ENCODE peak calls at places on chromosomes 2 and 18, in seven cellular contexts. One of them, this sample, is unnamed.
A peak's percentile ranks its signal among the peaks of the same experiment; 100 is the strongest.

GRCh38 chr2:239826786-239827510 is 198.2 kb downstream of the NDUFA10 start:
- DNase-seq in cardiac muscle cell: no peak
- DNase-seq in esophagus squamous epithelium: no peak
- DNase-seq in thyroid gland: peak; percentile 28
- DNase-seq in upper lobe of left lung: no peak
- DNase-seq in right cardiac atrium: no peak
- DNase-seq in CD8-positive, alpha-beta memory T cell: no peak
- DNase-seq in this sample: no peak

GRCh38 chr2:101016-101415 is 54.7 kb upstream of the FAM110C start:
- DNase-seq in cardiac muscle cell: no peak
- DNase-seq in esophagus squamous epithelium: no peak
- DNase-seq in thyroid gland: no peak
- DNase-seq in upper lobe of left lung: peak; percentile 68
- DNase-seq in right cardiac atrium: no peak
- DNase-seq in CD8-positive, alpha-beta memory T cell: no peak
- DNase-seq in this sample: no peak

GRCh38 chr2:168348076-168348475 is 100.7 kb upstream of the STK39 start:
- DNase-seq in cardiac muscle cell: peak; percentile 70
- DNase-seq in esophagus squamous epithelium: no peak
- DNase-seq in thyroid gland: peak; percentile 31
- DNase-seq in upper lobe of left lung: no peak
- DNase-seq in right cardiac atrium: no peak
- DNase-seq in CD8-positive, alpha-beta memory T cell: no peak
- DNase-seq in this sample: no peak

GRCh38 chr2:153940511-153940910 is 68.8 kb downstream of the GALNT13 start:
- DNase-seq in cardiac muscle cell: peak; percentile 41
- DNase-seq in esophagus squamous epithelium: no peak
- DNase-seq in thyroid gland: no peak
- DNase-seq in upper lobe of left lung: no peak
- DNase-seq in right cardiac atrium: no peak
- DNase-seq in CD8-positive, alpha-beta memory T cell: no peak
- DNase-seq in this sample: no peak

GRCh38 chr2:161352718-161353117 is 44.5 kb downstream of the PSMD14 start:
- DNase-seq in cardiac muscle cell: peak; percentile 18
- DNase-seq in esophagus squamous epithelium: no peak
- DNase-seq in thyroid gland: no peak
- DNase-seq in upper lobe of left lung: no peak
- DNase-seq in right cardiac atrium: no peak
- DNase-seq in CD8-positive, alpha-beta memory T cell: no peak
- DNase-seq in this sample: no peak

GRCh38 chr2:69012310-69013122 is 463 bp upstream of the ANTXR1 start:
- DNase-seq in cardiac muscle cell: peak; percentile 75
- DNase-seq in esophagus squamous epithelium: no peak
- DNase-seq in thyroid gland: peak; percentile 75
- DNase-seq in upper lobe of left lung: peak; percentile 88
- DNase-seq in right cardiac atrium: peak; percentile 61
- DNase-seq in CD8-positive, alpha-beta memory T cell: peak; percentile 11
- DNase-seq in this sample: peak; percentile 17

GRCh38 chr2:74290466-74291216 is 52.6 kb downstream of the SLC4A5 start:
- DNase-seq in cardiac muscle cell: peak; percentile 74
- DNase-seq in esophagus squamous epithelium: no peak
- DNase-seq in thyroid gland: peak; percentile 84
- DNase-seq in upper lobe of left lung: no peak
- DNase-seq in right cardiac atrium: no peak
- DNase-seq in CD8-positive, alpha-beta memory T cell: no peak
- DNase-seq in this sample: peak; percentile 27

GRCh38 chr2:145654746-145655145 is 1134.8 kb upstream of the ZEB2 start:
- DNase-seq in cardiac muscle cell: no peak
- DNase-seq in esophagus squamous epithelium: no peak
- DNase-seq in thyroid gland: no peak
- DNase-seq in upper lobe of left lung: no peak
- DNase-seq in right cardiac atrium: no peak
- DNase-seq in CD8-positive, alpha-beta memory T cell: no peak
- DNase-seq in this sample: no peak

GRCh38 chr2:38581193-38582147 is 21.3 kb downstream of the HNRNPLL start:
- DNase-seq in cardiac muscle cell: peak; percentile 85
- DNase-seq in esophagus squamous epithelium: peak; percentile 0
- DNase-seq in thyroid gland: peak; percentile 55
- DNase-seq in upper lobe of left lung: no peak
- DNase-seq in right cardiac atrium: no peak
- DNase-seq in CD8-positive, alpha-beta memory T cell: no peak
- DNase-seq in this sample: no peak

GRCh38 chr2:29767606-29768335 is 153.6 kb downstream of the ALK start:
- DNase-seq in cardiac muscle cell: no peak
- DNase-seq in esophagus squamous epithelium: no peak
- DNase-seq in thyroid gland: no peak
- DNase-seq in upper lobe of left lung: no peak
- DNase-seq in right cardiac atrium: no peak
- DNase-seq in CD8-positive, alpha-beta memory T cell: no peak
- DNase-seq in this sample: no peak

GRCh38 chr2:225781145-225781544 is 381.6 kb downstream of the NYAP2 start:
- DNase-seq in cardiac muscle cell: no peak
- DNase-seq in esophagus squamous epithelium: no peak
- DNase-seq in thyroid gland: no peak
- DNase-seq in upper lobe of left lung: no peak
- DNase-seq in right cardiac atrium: no peak
- DNase-seq in CD8-positive, alpha-beta memory T cell: no peak
- DNase-seq in this sample: no peak

GRCh38 chr18:9507565-9508088 is 32.3 kb downstream of the RALBP1 start:
- DNase-seq in cardiac muscle cell: no peak
- DNase-seq in esophagus squamous epithelium: no peak
- DNase-seq in thyroid gland: no peak
- DNase-seq in upper lobe of left lung: no peak
- DNase-seq in right cardiac atrium: no peak
- DNase-seq in CD8-positive, alpha-beta memory T cell: no peak
- DNase-seq in this sample: no peak

GRCh38 chr2:143758629-143759330 is 629.6 kb downstream of the ARHGAP15 start:
- DNase-seq in cardiac muscle cell: no peak
- DNase-seq in esophagus squamous epithelium: no peak
- DNase-seq in thyroid gland: no peak
- DNase-seq in upper lobe of left lung: no peak
- DNase-seq in right cardiac atrium: no peak
- DNase-seq in CD8-positive, alpha-beta memory T cell: no peak
- DNase-seq in this sample: no peak

GRCh38 chr2:108571262-108571661 is 37.0 kb downstream of the LIMS1 start:
- DNase-seq in cardiac muscle cell: no peak
- DNase-seq in esophagus squamous epithelium: no peak
- DNase-seq in thyroid gland: no peak
- DNase-seq in upper lobe of left lung: no peak
- DNase-seq in right cardiac atrium: no peak
- DNase-seq in CD8-positive, alpha-beta memory T cell: no peak
- DNase-seq in this sample: no peak

DNA sequence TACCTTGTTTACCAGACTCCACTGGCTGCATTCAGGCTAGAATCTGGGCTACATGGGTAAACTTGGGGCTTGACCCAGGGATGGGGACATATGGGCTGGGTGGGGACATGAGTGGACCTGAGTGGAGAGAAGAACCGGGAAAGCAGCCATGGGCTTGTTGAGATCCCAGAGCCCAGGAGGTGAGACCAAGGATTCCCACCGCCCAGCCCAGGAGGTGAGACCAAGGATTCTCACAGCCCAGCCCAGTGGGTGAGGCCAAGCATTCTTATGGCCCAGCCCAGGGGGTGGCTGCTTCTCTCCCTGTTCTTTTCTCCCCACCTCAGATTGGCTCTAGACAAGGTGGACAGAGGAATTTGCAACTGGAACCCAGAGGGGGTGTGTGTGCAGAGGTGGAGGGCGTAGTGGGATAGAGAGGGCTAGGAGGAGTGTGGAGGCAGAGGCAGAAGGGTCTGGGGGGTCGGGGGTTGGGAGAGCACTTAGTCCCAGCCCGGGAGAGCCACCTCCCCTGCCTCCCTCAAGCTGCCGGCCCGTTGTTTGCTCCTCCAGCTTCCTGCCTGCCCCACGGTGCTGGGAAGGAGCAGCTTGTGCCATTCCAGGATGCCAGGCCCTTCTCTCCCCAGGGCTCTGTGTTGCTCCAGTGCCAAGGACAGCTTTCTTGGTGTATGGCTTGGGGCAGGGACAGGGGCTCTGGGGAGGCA is 25.6 kb downstream of the GLI2 start:
- DNase-seq in cardiac muscle cell: no peak
- DNase-seq in esophagus squamous epithelium: no peak
- DNase-seq in thyroid gland: no peak
- DNase-seq in upper lobe of left lung: no peak
- DNase-seq in right cardiac atrium: peak; percentile 10
- DNase-seq in CD8-positive, alpha-beta memory T cell: no peak
- DNase-seq in this sample: no peak
- H3K4me1 ChIP-seq in cardiac muscle cell: peaks cover 33% of the 10 kb centered on the region
- H3K4me1 ChIP-seq in esophagus squamous epithelium: peaks cover 4% of the 10 kb centered on the region
- H3K4me1 ChIP-seq in thyroid gland: no peaks in the 10 kb centered on the region
- H3K4me1 ChIP-seq in upper lobe of left lung: peaks cover 9% of the 10 kb centered on the region
- H3K4me1 ChIP-seq in right cardiac atrium: peaks cover 9% of the 10 kb centered on the region
- H3K4me1 ChIP-seq in CD8-positive, alpha-beta memory T cell: no peaks in the 10 kb centered on the region
- H3K4me1 ChIP-seq in this sample: no peaks in the 10 kb centered on the region

GRCh38 chr2:218904176-218904575 is 23.5 kb downstream of the WNT10A start:
- DNase-seq in cardiac muscle cell: no peak
- DNase-seq in esophagus squamous epithelium: no peak
- DNase-seq in thyroid gland: no peak
- DNase-seq in upper lobe of left lung: no peak
- DNase-seq in right cardiac atrium: no peak
- DNase-seq in CD8-positive, alpha-beta memory T cell: no peak
- DNase-seq in this sample: no peak

GRCh38 chr2:218897394-218898108 is 16.9 kb downstream of the WNT10A start:
- DNase-seq in cardiac muscle cell: no peak
- DNase-seq in esophagus squamous epithelium: no peak
- DNase-seq in thyroid gland: no peak
- DNase-seq in upper lobe of left lung: peak; percentile 85
- DNase-seq in right cardiac atrium: no peak
- DNase-seq in CD8-positive, alpha-beta memory T cell: no peak
- DNase-seq in this sample: no peak

GRCh38 chr2:218899147-218899546 is 18.5 kb downstream of the WNT10A start:
- DNase-seq in cardiac muscle cell: no peak
- DNase-seq in esophagus squamous epithelium: no peak
- DNase-seq in thyroid gland: no peak
- DNase-seq in upper lobe of left lung: no peak
- DNase-seq in right cardiac atrium: no peak
- DNase-seq in CD8-positive, alpha-beta memory T cell: no peak
- DNase-seq in this sample: no peak

GRCh38 chr2:218898109-218898878 is 17.6 kb downstream of the WNT10A start:
- DNase-seq in cardiac muscle cell: peak; percentile 74
- DNase-seq in esophagus squamous epithelium: no peak
- DNase-seq in thyroid gland: peak; percentile 56
- DNase-seq in upper lobe of left lung: peak; percentile 95
- DNase-seq in right cardiac atrium: peak; percentile 75
- DNase-seq in CD8-positive, alpha-beta memory T cell: peak; percentile 71
- DNase-seq in this sample: peak; percentile 61

DNA sequence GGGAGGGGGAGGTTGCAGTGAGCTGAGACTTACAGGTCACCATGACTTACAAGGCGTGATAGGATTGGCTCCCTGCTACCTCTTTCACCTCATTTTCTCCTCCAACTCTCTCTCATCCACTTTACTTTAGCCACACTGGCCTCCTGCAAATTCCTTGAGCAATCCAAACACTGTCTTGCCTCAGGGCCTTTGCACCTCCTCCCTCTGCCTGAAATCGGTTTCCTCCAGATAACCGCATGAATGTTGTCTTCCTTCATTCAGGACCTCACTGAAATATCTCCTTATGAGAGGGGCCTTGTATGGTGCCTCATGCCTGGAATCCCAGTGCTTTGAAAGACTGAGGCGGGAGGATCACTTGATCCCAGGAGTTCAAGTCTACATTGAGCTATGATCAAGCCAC is 21.8 kb downstream of the WNT10A start:
- DNase-seq in cardiac muscle cell: no peak
- DNase-seq in esophagus squamous epithelium: no peak
- DNase-seq in thyroid gland: no peak
- DNase-seq in upper lobe of left lung: no peak
- DNase-seq in right cardiac atrium: no peak
- DNase-seq in CD8-positive, alpha-beta memory T cell: no peak
- DNase-seq in this sample: no peak
- H3K27me3 ChIP-seq in cardiac muscle cell: peaks cover 100% of the 10 kb centered on the region
- H3K27me3 ChIP-seq in esophagus squamous epithelium: peaks cover 88% of the 10 kb centered on the region
- H3K27me3 ChIP-seq in thyroid gland: peaks cover 23% of the 10 kb centered on the region
- H3K27me3 ChIP-seq in upper lobe of left lung: peaks cover under 1% of the 10 kb centered on the region
- H3K27me3 ChIP-seq in right cardiac atrium: no peaks in the 10 kb centered on the region
- H3K27me3 ChIP-seq in CD8-positive, alpha-beta memory T cell: peaks cover 20% of the 10 kb centered on the region
- H3K27me3 ChIP-seq in this sample: peaks cover 7% of the 10 kb centered on the region

DNA sequence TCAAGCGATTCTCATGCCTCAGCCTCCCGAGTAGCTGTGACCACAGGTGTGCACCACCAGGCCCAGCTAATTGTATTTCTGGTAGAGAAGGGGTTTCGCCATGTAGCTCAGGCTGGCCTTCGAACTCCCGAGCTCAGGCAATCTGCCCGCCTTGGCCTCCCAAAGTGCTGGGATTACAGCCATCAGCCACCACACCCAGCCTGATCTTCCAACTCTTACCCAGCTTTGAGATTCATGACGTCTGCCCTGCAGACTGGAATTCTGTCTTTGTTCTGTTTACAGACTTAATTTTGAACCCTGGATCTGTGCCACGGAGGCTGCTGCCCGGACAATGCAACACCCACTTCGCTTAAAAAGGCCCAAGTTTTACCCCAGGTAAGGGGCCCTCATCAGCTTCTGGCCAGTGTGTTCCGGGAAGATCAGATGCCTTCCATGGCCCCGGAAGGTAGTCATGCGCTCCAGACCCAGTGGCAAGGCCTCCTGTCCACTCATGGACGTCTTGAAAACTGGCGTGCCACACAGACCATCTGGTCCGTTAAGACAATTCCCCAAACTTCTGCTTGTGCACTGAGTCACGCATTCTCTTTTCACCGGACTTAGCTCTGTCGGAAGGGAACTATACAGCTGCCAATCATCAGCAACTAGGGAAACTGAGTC is 5.5 kb downstream of the PXDN start:
- DNase-seq in cardiac muscle cell: no peak
- DNase-seq in esophagus squamous epithelium: no peak
- DNase-seq in thyroid gland: no peak
- DNase-seq in upper lobe of left lung: no peak
- DNase-seq in right cardiac atrium: peak; percentile 57
- DNase-seq in CD8-positive, alpha-beta memory T cell: no peak
- DNase-seq in this sample: no peak
- H3K27ac ChIP-seq in cardiac muscle cell: no peak overlapping the region
- H3K27ac ChIP-seq in esophagus squamous epithelium: no peak overlapping the region
- H3K27ac ChIP-seq in thyroid gland: no peak overlapping the region
- H3K27ac ChIP-seq in upper lobe of left lung: peak overlapping the region; percentile 62
- H3K27ac ChIP-seq in right cardiac atrium: peak overlapping the region; percentile 49
- H3K27ac ChIP-seq in CD8-positive, alpha-beta memory T cell: no peak overlapping the region
- H3K27ac ChIP-seq in this sample: no peak overlapping the region

GRCh38 chr2:230717595-230717994 is 5.0 kb downstream of the CAB39 start:
- DNase-seq in cardiac muscle cell: peak; percentile 50
- DNase-seq in esophagus squamous epithelium: no peak
- DNase-seq in thyroid gland: peak; percentile 36
- DNase-seq in upper lobe of left lung: no peak
- DNase-seq in right cardiac atrium: no peak
- DNase-seq in CD8-positive, alpha-beta memory T cell: no peak
- DNase-seq in this sample: no peak
- H3K4me1 ChIP-seq in cardiac muscle cell: peaks cover 29% of the 10 kb centered on the region
- H3K4me1 ChIP-seq in esophagus squamous epithelium: no peaks in the 10 kb centered on the region
- H3K4me1 ChIP-seq in thyroid gland: peaks cover 28% of the 10 kb centered on the region
- H3K4me1 ChIP-seq in upper lobe of left lung: peaks cover 69% of the 10 kb centered on the region
- H3K4me1 ChIP-seq in right cardiac atrium: peaks cover 17% of the 10 kb centered on the region
- H3K4me1 ChIP-seq in CD8-positive, alpha-beta memory T cell: peaks cover 74% of the 10 kb centered on the region
- H3K4me1 ChIP-seq in this sample: peaks cover 67% of the 10 kb centered on the region

GRCh38 chr2:36405183-36405582 is 49.6 kb downstream of the CRIM1 start:
- DNase-seq in cardiac muscle cell: no peak
- DNase-seq in esophagus squamous epithelium: no peak
- DNase-seq in thyroid gland: no peak
- DNase-seq in upper lobe of left lung: no peak
- DNase-seq in right cardiac atrium: no peak
- DNase-seq in CD8-positive, alpha-beta memory T cell: no peak
- DNase-seq in this sample: no peak
- H3K27me3 ChIP-seq in cardiac muscle cell: peaks cover 6% of the 10 kb centered on the region
- H3K27me3 ChIP-seq in esophagus squamous epithelium: no peaks in the 10 kb centered on the region
- H3K27me3 ChIP-seq in thyroid gland: no peaks in the 10 kb centered on the region
- H3K27me3 ChIP-seq in upper lobe of left lung: no peaks in the 10 kb centered on the region
- H3K27me3 ChIP-seq in right cardiac atrium: no peaks in the 10 kb centered on the region
- H3K27me3 ChIP-seq in CD8-positive, alpha-beta memory T cell: no peaks in the 10 kb centered on the region
- H3K27me3 ChIP-seq in this sample: no peaks in the 10 kb centered on the region